ENCODE peak calls at places on chromosomes 1 and 21, in five cellular contexts. B is H9, N is IMR-90, U is neuronal stem cell, Q is H1. S is an unnamed sample.

GRCh38 chr1:64906447-64906846 is 59.9 kb downstream of the JAK1 start:
- DNase-seq in U (no peak), B (no peak), Q (no peak), N (peak), S (peak)

GRCh38 chr1:204426035-204426436 is 14.4 kb upstream of the PPP1R15B start:
- DNase-seq in U (no peak), B (no peak), N (peak), Q (no peak), S (peak)

GRCh38 chr1:41743361-41743760 is 175.4 kb downstream of the HIVEP3 start:
- DNase-seq in N (peak), B (no peak), U (no peak), Q (no peak), S (no peak)

GRCh38 chr1:24929091-24929875 is 793 bp downstream of the RUNX3 start:
- DNase-seq in Q (no peak), N (no peak), B (peak), U (peak), S (no peak)

GRCh38 chr1:6450943-6451373 is 15.0 kb downstream of the TNFRSF25 start:
- DNase-seq in Q (no peak), N (no peak), B (no peak), U (no peak), S (no peak)

GRCh38 chr21:35559128-35559831 is 501.0 kb downstream of the SETD4 start:
- DNase-seq in Q (no peak), B (no peak), U (no peak), N (peak), S (peak)

GRCh38 chr1:17301767-17302166 is 6.2 kb upstream of the PADI4 start:
- DNase-seq in N (no peak), Q (no peak), B (no peak), U (no peak), S (peak)

GRCh38 chr1:103448560-103448959 is 76.9 kb upstream of the RNPC3 start:
- DNase-seq in Q (no peak), N (no peak), U (no peak), B (no peak), S (peak)

GRCh38 chr1:2398871-2399270 is 7.2 kb downstream of the RER1 start:
- DNase-seq in B (no peak), Q (no peak), N (no peak), U (no peak), S (no peak)

GRCh38 chr1:47575855-47576757 is 138.3 kb downstream of the FOXD2 start:
- DNase-seq in N (peak), Q (no peak), U (no peak), B (no peak), S (peak)

GRCh38 chr1:63662056-63662836 is 69.0 kb downstream of the PGM1 start:
- DNase-seq in B (no peak), Q (no peak), U (no peak), N (peak), S (peak)

GRCh38 chr1:67441183-67441582 is 11.0 kb upstream of the SERBP1 start:
- DNase-seq in Q (no peak), B (no peak), N (peak), U (no peak), S (peak)

GRCh38 chr1:192538407-192539311 is 36.9 kb upstream of the RGS1 start:
- DNase-seq in B (no peak), N (peak), U (no peak), Q (no peak), S (peak)

GRCh38 chr1:40798366-40799310 is 15.1 kb downstream of the KCNQ4 start:
- DNase-seq in N (no peak), B (no peak), U (no peak), Q (no peak), S (no peak)

GRCh38 chr1:208509072-208509471 is 264.9 kb upstream of the PLXNA2 start:
- DNase-seq in Q (no peak), U (no peak), B (no peak), N (no peak), S (no peak)

GRCh38 chr1:210857724-210858123 is 276.2 kb downstream of the KCNH1 start:
- DNase-seq in Q (no peak), N (no peak), U (no peak), B (no peak), S (no peak)

GRCh38 chr1:227728892-227729143 is 6.3 kb downstream of the JMJD4 start:
- DNase-seq in B (no peak), U (no peak), N (no peak), Q (no peak), S (peak)

GRCh38 chr1:109793486-109794318 is 30.0 kb upstream of the EPS8L3 start:
- DNase-seq in N (peak), U (no peak), Q (no peak), B (peak), S (peak)

GRCh38 chr1:112937495-112937894 is 18.5 kb downstream of the SLC16A1 start:
- DNase-seq in B (no peak), N (no peak), Q (no peak), U (no peak), S (no peak)

GRCh38 chr1:235156265-235156664 is 4.8 kb downstream of the RBM34 start:
- DNase-seq in Q (no peak), B (no peak), N (no peak), U (no peak), S (no peak)

GRCh38 chr21:45888361-45889009 is 93.1 kb upstream of the COL6A1 start:
- DNase-seq in U (no peak), Q (no peak), N (no peak), B (no peak), S (no peak)

GRCh38 chr1:119885903-119886783 is 10.2 kb downstream of the ADAM30 start:
- DNase-seq in U (no peak), B (peak), Q (no peak), N (peak), S (peak)

GRCh38 chr1:6690186-6690585 is 11.4 kb downstream of the DNAJC11 start:
- DNase-seq in N (no peak), B (no peak), Q (no peak), U (no peak), S (no peak)

GRCh38 chr1:29240400-29240837 is 4.1 kb downstream of the PTPRU start:
- DNase-seq in B (peak), N (no peak), Q (peak), U (no peak), S (peak)

GRCh38 chr1:34977858-34978257 is 7.3 kb downstream of the TMEM35B start:
- DNase-seq in U (no peak), B (no peak), N (no peak), Q (no peak), S (no peak)

GRCh38 chr21:46550511-46550941 is 54.4 kb downstream of the S100B start:
- DNase-seq in U (no peak), N (no peak), B (no peak), Q (no peak), S (no peak)

GRCh38 chr21:33801424-33802405 is 113.9 kb downstream of the ATP5PO start:
- DNase-seq in Q (no peak), N (peak), U (no peak), B (no peak), S (peak)

GRCh38 chr1:8075511-8076051 is 49.5 kb upstream of the ERRFI1 start:
- DNase-seq in U (no peak), B (peak), Q (no peak), N (peak), S (peak)
- H4K91ac ChIP-seq in U (no peak), B (no peak), Q (no peak), N (peak), S (peak)

GRCh38 chr1:3653286-3653618 is 936 bp downstream of the TP73 start:
- DNase-seq in U (no peak), Q (no peak), N (no peak), B (no peak), S (no peak)
- H2AK5ac ChIP-seq in U (no peak), Q (no peak), N (no peak), B (no peak), S (no peak)

DNA sequence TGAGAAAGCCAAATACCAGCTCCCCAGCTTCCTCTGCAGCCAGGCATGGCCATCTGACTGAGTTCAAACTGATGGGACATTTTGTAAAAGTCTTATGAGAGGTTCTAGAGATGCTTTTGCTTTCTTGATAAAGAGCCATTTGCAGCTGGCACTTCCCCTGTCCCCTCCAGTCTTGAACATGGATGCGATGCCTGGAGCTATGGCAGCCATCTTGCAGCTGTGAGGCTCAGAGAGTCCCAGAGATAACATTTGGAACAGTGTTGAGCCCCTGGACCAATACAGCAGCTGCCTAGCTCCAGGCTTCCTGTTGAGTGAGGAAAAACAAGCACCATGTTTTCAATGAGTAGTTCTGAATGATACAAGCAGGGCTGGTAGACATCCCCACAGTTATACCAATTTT is 13.8 kb downstream of the CDCP2 start:
- DNase-seq in B (no peak), U (no peak), N (no peak), Q (no peak), S (no peak)
- H4K91ac ChIP-seq in B (no peak), U (no peak), N (no peak), Q (no peak), S (no peak)

GRCh38 chr1:22415489-22415888 is 36.2 kb upstream of the ZBTB40 start:
- DNase-seq in Q (no peak), N (no peak), B (no peak), U (no peak), S (no peak)
- H2AK5ac ChIP-seq in Q (no peak), N (no peak), B (no peak), U (no peak), S (peak)

S was measured in mesenchymal stem cell.